ENCODE peak calls at places on chromosomes 3 and 15, in six cellular contexts. One of them, this sample, is unnamed.

GRCh38 chr3:98817546-98817945 is 54.4 kb downstream of the ST3GAL6 start:
- DNase-seq in CD8-positive, alpha-beta T cell: no peak
- DNase-seq in neural crest cell: no peak
- DNase-seq in tibial nerve: no peak
- DNase-seq in D721Med: no peak
- DNase-seq in esophagus muscularis mucosa: no peak
- DNase-seq in this sample: no peak

GRCh38 chr15:85582076-85582718 is 201.8 kb downstream of the AKAP13 start:
- DNase-seq in esophagus muscularis mucosa: no peak
- DNase-seq in CD8-positive, alpha-beta T cell: no peak
- DNase-seq in tibial nerve: no peak
- DNase-seq in neural crest cell: no peak
- DNase-seq in D721Med: no peak
- DNase-seq in this sample: no peak

GRCh38 chr3:196008929-196009328 is 73.0 kb downstream of the TFRC start:
- DNase-seq in esophagus muscularis mucosa: no peak
- DNase-seq in D721Med: no peak
- DNase-seq in tibial nerve: no peak
- DNase-seq in CD8-positive, alpha-beta T cell: no peak
- DNase-seq in neural crest cell: no peak
- DNase-seq in this sample: peak

GRCh38 chr3:48119495-48120193 is 68.6 kb downstream of the CDC25A start:
- DNase-seq in D721Med: no peak
- DNase-seq in neural crest cell: no peak
- DNase-seq in tibial nerve: peak
- DNase-seq in esophagus muscularis mucosa: no peak
- DNase-seq in CD8-positive, alpha-beta T cell: no peak
- DNase-seq in this sample: no peak

GRCh38 chr3:129383292-129383860 is 45.1 kb downstream of the EFCAB12 start:
- DNase-seq in D721Med: peak
- DNase-seq in neural crest cell: peak
- DNase-seq in CD8-positive, alpha-beta T cell: peak
- DNase-seq in tibial nerve: no peak
- DNase-seq in esophagus muscularis mucosa: no peak
- DNase-seq in this sample: no peak

GRCh38 chr3:61600195-61600594 is 38.8 kb downstream of the PTPRG start:
- DNase-seq in D721Med: no peak
- DNase-seq in tibial nerve: no peak
- DNase-seq in esophagus muscularis mucosa: no peak
- DNase-seq in CD8-positive, alpha-beta T cell: no peak
- DNase-seq in neural crest cell: no peak
- DNase-seq in this sample: no peak

GRCh38 chr3:140733623-140734022 is 55.8 kb downstream of the TRIM42 start:
- DNase-seq in esophagus muscularis mucosa: no peak
- DNase-seq in D721Med: no peak
- DNase-seq in tibial nerve: no peak
- DNase-seq in CD8-positive, alpha-beta T cell: no peak
- DNase-seq in neural crest cell: no peak
- DNase-seq in this sample: no peak

GRCh38 chr3:76547674-76548073 is 492.2 kb upstream of the ROBO2 start:
- DNase-seq in neural crest cell: no peak
- DNase-seq in tibial nerve: no peak
- DNase-seq in CD8-positive, alpha-beta T cell: no peak
- DNase-seq in D721Med: no peak
- DNase-seq in esophagus muscularis mucosa: no peak
- DNase-seq in this sample: no peak

GRCh38 chr3:9246196-9246595 is 3.2 kb downstream of the SRGAP3 start:
- DNase-seq in esophagus muscularis mucosa: no peak
- DNase-seq in CD8-positive, alpha-beta T cell: no peak
- DNase-seq in tibial nerve: no peak
- DNase-seq in D721Med: no peak
- DNase-seq in neural crest cell: no peak
- DNase-seq in this sample: no peak

GRCh38 chr3:12598890-12599289 is 42.0 kb downstream of the MKRN2 start:
- DNase-seq in neural crest cell: no peak
- DNase-seq in CD8-positive, alpha-beta T cell: no peak
- DNase-seq in tibial nerve: no peak
- DNase-seq in D721Med: no peak
- DNase-seq in esophagus muscularis mucosa: no peak
- DNase-seq in this sample: no peak

GRCh38 chr3:16987141-16987540 is 102.4 kb downstream of the PLCL2 start:
- DNase-seq in CD8-positive, alpha-beta T cell: no peak
- DNase-seq in D721Med: no peak
- DNase-seq in tibial nerve: no peak
- DNase-seq in esophagus muscularis mucosa: no peak
- DNase-seq in neural crest cell: no peak
- DNase-seq in this sample: no peak

GRCh38 chr3:165874663-165875489 is 37.7 kb upstream of the BCHE start:
- DNase-seq in tibial nerve: no peak
- DNase-seq in neural crest cell: no peak
- DNase-seq in CD8-positive, alpha-beta T cell: no peak
- DNase-seq in D721Med: no peak
- DNase-seq in esophagus muscularis mucosa: no peak
- DNase-seq in this sample: no peak

GRCh38 chr15:78988361-78988911 is 43.6 kb upstream of the CTSH start:
- DNase-seq in esophagus muscularis mucosa: peak
- DNase-seq in CD8-positive, alpha-beta T cell: no peak
- DNase-seq in D721Med: no peak
- DNase-seq in neural crest cell: no peak
- DNase-seq in tibial nerve: peak
- DNase-seq in this sample: peak

GRCh38 chr15:35827156-35827555 is 281.2 kb upstream of the DPH6 start:
- DNase-seq in CD8-positive, alpha-beta T cell: no peak
- DNase-seq in neural crest cell: no peak
- DNase-seq in tibial nerve: no peak
- DNase-seq in esophagus muscularis mucosa: no peak
- DNase-seq in D721Med: no peak
- DNase-seq in this sample: no peak

GRCh38 chr3:190716961-190717360 is 145.5 kb downstream of the GMNC start:
- DNase-seq in esophagus muscularis mucosa: no peak
- DNase-seq in D721Med: no peak
- DNase-seq in CD8-positive, alpha-beta T cell: no peak
- DNase-seq in tibial nerve: no peak
- DNase-seq in neural crest cell: no peak
- DNase-seq in this sample: no peak

GRCh38 chr3:32175607-32176197 is 62.8 kb upstream of the CMTM8 start:
- DNase-seq in tibial nerve: no peak
- DNase-seq in CD8-positive, alpha-beta T cell: no peak
- DNase-seq in neural crest cell: peak
- DNase-seq in D721Med: no peak
- DNase-seq in esophagus muscularis mucosa: no peak
- DNase-seq in this sample: no peak

GRCh38 chr3:142947799-142948575 is 15.5 kb downstream of the PAQR9 start:
- DNase-seq in esophagus muscularis mucosa: peak
- DNase-seq in CD8-positive, alpha-beta T cell: no peak
- DNase-seq in D721Med: no peak
- DNase-seq in tibial nerve: no peak
- DNase-seq in neural crest cell: no peak
- DNase-seq in this sample: no peak

GRCh38 chr15:78507831-78508160 is 419 bp downstream of the HYKK start:
- DNase-seq in D721Med: no peak
- DNase-seq in esophagus muscularis mucosa: no peak
- DNase-seq in neural crest cell: no peak
- DNase-seq in tibial nerve: no peak
- DNase-seq in CD8-positive, alpha-beta T cell: no peak
- DNase-seq in this sample: no peak

GRCh38 chr15:89490550-89491315 is 5.7 kb downstream of the RHCG start:
- DNase-seq in CD8-positive, alpha-beta T cell: no peak
- DNase-seq in tibial nerve: no peak
- DNase-seq in esophagus muscularis mucosa: no peak
- DNase-seq in D721Med: no peak
- DNase-seq in neural crest cell: no peak
- DNase-seq in this sample: no peak

GRCh38 chr15:89492934-89493631 is 3.3 kb downstream of the RHCG start:
- DNase-seq in D721Med: no peak
- DNase-seq in CD8-positive, alpha-beta T cell: no peak
- DNase-seq in neural crest cell: no peak
- DNase-seq in tibial nerve: no peak
- DNase-seq in esophagus muscularis mucosa: no peak
- DNase-seq in this sample: no peak

GRCh38 chr15:89490081-89490480 is 6.3 kb downstream of the RHCG start:
- DNase-seq in tibial nerve: no peak
- DNase-seq in neural crest cell: no peak
- DNase-seq in esophagus muscularis mucosa: no peak
- DNase-seq in D721Med: no peak
- DNase-seq in CD8-positive, alpha-beta T cell: no peak
- DNase-seq in this sample: no peak

GRCh38 chr15:89494006-89494405 is 2.4 kb downstream of the RHCG start:
- DNase-seq in esophagus muscularis mucosa: no peak
- DNase-seq in tibial nerve: no peak
- DNase-seq in CD8-positive, alpha-beta T cell: no peak
- DNase-seq in D721Med: no peak
- DNase-seq in neural crest cell: no peak
- DNase-seq in this sample: no peak

DNA sequence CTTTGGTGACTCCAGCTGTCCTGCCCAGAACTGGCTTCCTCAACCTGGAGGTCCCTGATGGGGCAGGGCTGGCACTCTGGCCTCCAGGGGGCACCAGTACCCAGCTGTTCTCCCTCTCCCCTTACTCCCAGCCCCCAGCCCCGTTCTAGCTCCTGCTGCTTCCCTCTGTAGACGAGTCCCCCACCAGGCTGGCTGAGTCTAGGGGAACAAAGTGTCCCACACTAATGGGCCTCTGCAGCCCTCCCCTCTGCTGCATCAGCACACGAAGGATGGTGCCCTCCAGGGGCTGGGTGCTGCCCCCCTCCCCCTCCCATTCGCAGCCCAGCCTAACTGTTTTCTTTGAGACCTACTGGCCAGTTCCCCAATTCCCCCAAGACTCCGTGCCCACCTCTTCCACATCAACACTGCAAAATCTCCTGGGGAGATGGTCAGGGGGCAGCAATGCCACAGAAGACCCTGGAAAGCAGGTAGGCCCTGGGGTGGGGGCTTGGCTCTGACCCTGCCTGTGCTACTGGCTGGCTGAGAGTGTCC is 4.2 kb downstream of the RHCG start:
- DNase-seq in D721Med: no peak
- DNase-seq in esophagus muscularis mucosa: no peak
- DNase-seq in tibial nerve: no peak
- DNase-seq in CD8-positive, alpha-beta T cell: no peak
- DNase-seq in neural crest cell: peak
- DNase-seq in this sample: no peak
- TF ChIP-seq CTCF in D721Med: peak
- TF ChIP-seq CTCF in esophagus muscularis mucosa: no peak
- TF ChIP-seq CTCF in tibial nerve: no peak
- TF ChIP-seq CTCF in CD8-positive, alpha-beta T cell: no peak
- TF ChIP-seq CTCF in neural crest cell: peak
- TF ChIP-seq CTCF in this sample: peak

DNA sequence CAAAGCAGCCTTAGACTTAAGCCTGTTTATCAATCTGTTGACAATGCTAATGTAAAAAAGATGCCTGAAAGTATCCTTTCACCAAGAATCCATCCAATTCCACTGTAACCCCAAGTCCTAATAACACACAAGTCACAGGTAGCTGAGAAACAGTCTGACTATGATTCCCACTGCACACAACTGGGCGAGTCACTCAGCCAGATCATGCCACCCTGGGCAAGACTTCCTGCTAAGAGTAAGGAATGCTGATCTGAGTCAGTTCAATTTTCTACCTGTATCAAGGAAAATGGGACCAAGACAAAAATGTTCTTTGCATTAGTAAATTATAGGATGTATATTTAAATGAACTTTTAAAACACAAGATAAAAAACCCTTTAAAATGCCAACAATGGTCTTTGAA is 33.3 kb downstream of the NPTN start:
- DNase-seq in tibial nerve: no peak
- DNase-seq in CD8-positive, alpha-beta T cell: no peak
- DNase-seq in esophagus muscularis mucosa: peak
- DNase-seq in neural crest cell: no peak
- DNase-seq in D721Med: no peak
- DNase-seq in this sample: no peak
- TF ChIP-seq CTCF in tibial nerve: no peak
- TF ChIP-seq CTCF in CD8-positive, alpha-beta T cell: no peak
- TF ChIP-seq CTCF in esophagus muscularis mucosa: no peak
- TF ChIP-seq CTCF in neural crest cell: no peak
- TF ChIP-seq CTCF in D721Med: no peak
- TF ChIP-seq CTCF in this sample: no peak

DNA sequence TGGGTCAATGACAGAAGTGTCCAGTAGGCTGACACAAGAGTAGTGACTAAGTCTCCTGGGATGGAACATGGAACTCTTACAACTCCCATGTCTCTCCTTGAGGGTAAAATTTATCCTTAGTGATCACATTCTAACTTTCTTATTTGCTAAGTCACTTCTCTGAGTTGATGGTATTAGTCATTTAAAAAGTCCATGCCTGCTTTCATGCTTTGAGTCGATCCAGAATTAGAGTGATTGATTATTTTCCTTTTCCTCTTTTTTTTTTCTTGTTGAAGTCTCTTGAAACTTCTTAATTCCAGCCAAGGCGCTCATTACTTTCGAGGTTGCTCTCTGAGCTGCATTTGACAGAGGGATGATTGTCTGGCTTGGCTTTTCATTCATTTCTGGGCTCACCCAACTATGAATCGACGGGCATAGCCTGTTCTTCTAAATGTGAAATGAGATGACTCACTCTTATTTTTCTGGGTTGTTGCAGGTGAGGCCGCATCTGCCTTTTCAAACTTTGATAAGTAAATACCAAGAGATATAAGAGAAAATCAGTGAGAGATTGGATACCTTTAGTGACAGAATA is 34.9 kb downstream of the LRRC3B start:
- DNase-seq in tibial nerve: no peak
- DNase-seq in esophagus muscularis mucosa: no peak
- DNase-seq in CD8-positive, alpha-beta T cell: no peak
- DNase-seq in neural crest cell: no peak
- DNase-seq in D721Med: no peak
- DNase-seq in this sample: no peak
- TF ChIP-seq CTCF in tibial nerve: no peak
- TF ChIP-seq CTCF in esophagus muscularis mucosa: no peak
- TF ChIP-seq CTCF in CD8-positive, alpha-beta T cell: no peak
- TF ChIP-seq CTCF in neural crest cell: peak
- TF ChIP-seq CTCF in D721Med: no peak
- TF ChIP-seq CTCF in this sample: no peak

DNA sequence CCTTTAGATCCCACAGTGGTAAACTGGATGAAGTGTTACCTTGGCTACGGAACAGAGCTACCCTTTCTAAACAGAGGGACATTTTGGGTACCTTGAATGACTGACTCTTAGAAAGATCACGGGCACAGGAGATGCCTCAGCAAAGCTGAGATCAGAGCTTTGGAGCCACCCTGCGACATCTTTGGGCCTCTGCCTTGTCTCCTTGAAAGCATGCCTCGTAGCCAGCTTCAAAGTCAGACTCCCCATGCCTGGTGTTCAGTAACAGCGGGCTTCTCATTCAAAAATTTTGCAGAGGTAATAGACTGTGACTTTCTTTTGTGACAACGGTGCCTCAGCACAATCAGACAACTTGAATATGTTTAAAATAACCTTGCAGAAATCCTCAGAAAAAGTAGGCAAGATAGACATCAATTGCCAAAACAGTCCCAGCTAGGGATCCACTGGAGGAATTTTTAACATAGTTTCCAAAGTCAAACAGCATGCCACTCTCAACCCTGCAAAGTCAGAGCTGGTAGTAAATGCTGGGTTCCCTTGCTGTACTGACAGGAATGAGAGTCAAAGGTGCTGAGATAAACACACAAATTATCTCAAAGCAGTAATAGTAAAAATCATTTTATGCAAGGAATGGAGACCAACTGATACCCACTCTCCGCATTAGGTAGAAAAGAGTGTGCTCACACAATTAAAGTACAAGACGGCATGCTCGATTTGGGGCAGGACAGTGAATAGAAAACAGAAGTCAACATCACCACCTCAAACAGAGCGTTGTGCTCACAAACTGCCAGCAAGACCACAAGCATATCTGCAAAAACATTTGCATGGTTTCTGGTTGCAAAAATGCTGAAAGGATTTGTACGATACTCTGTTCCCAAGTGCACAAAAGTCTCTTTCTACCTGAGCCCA is 82.1 kb downstream of the MYO1E start:
- DNase-seq in CD8-positive, alpha-beta T cell: no peak
- DNase-seq in esophagus muscularis mucosa: no peak
- DNase-seq in neural crest cell: no peak
- DNase-seq in tibial nerve: no peak
- DNase-seq in D721Med: no peak
- DNase-seq in this sample: no peak
- TF ChIP-seq CTCF in CD8-positive, alpha-beta T cell: no peak
- TF ChIP-seq CTCF in esophagus muscularis mucosa: no peak
- TF ChIP-seq CTCF in neural crest cell: no peak
- TF ChIP-seq CTCF in tibial nerve: no peak
- TF ChIP-seq CTCF in D721Med: no peak
- TF ChIP-seq CTCF in this sample: no peak

This sample was measured in osteocyte.